ENCODE peak calls at places on chromosomes 13 and 19, in nine cellular contexts. N is endodermal cell; Y is CD4-positive, alpha-beta T cell; Z is Calu3; M is stimulated activated CD4-positive, alpha-beta T cell treated with anti-CD3 and anti-CD28 coated beads, Interleukin-1b, Interleukin-23, amount 100 ng/mL, for 1 hour; P is heart right ventricle; G is HuH-7; L is AG20443; J is NCI-H774. A is an unnamed sample.

GRCh38 chr13:97768134-97768533 is 185.3 kb upstream of the IPO5 start:
- DNase-seq in N (no peak), J (no peak), M (no peak), Z (no peak), L (no peak), G (no peak), Y (no peak), P (no peak), A (no peak)

GRCh38 chr13:105611424-105611823 is 924.0 kb downstream of the EFNB2 start:
- DNase-seq in L (peak), G (no peak), Y (no peak), N (no peak), Z (no peak), P (no peak), M (no peak), J (no peak), A (no peak)

GRCh38 chr13:77509221-77509620 is 26.3 kb upstream of the SCEL start:
- DNase-seq in Y (no peak), J (no peak), M (no peak), G (no peak), L (no peak), Z (no peak), P (no peak), N (no peak), A (no peak)

GRCh38 chr13:89740994-89741678 is 1606.4 kb upstream of the MIR17HG start:
- DNase-seq in P (peak), J (no peak), M (no peak), Y (no peak), L (no peak), G (no peak), Z (no peak), N (no peak), A (no peak)

GRCh38 chr19:41420101-41420880 is 6.9 kb downstream of the B3GNT8 start:
- DNase-seq in Z (no peak), J (no peak), L (no peak), P (no peak), Y (no peak), M (no peak), N (no peak), G (no peak), A (no peak)

GRCh38 chr19:48608798-48609263 is 2.3 kb downstream of the SPACA4 start:
- DNase-seq in M (no peak), Z (peak), N (peak), G (peak), P (no peak), Y (peak), L (peak), J (peak), A (peak)

GRCh38 chr19:33449799-33450198 is 71.8 kb downstream of the PEPD start:
- DNase-seq in Y (no peak), G (no peak), M (no peak), J (no peak), L (no peak), N (no peak), Z (no peak), P (no peak), A (no peak)

GRCh38 chr13:57138988-57139387 is 1.7 kb upstream of the PRR20A start:
- DNase-seq in Y (no peak), L (no peak), N (no peak), M (no peak), Z (no peak), P (no peak), J (no peak), G (no peak), A (no peak)

GRCh38 chr19:37079238-37079637 is 1.0 kb downstream of the ZNF420 start:
- DNase-seq in J (no peak), P (no peak), G (no peak), N (no peak), L (no peak), M (no peak), Z (no peak), Y (no peak), A (no peak)

GRCh38 chr13:114019367-114019766 is 45.5 kb upstream of the C13orf46 start:
- DNase-seq in Y (peak), J (no peak), L (peak), G (no peak), P (no peak), M (peak), Z (no peak), N (peak), A (no peak)

GRCh38 chr19:33300016-33300981 is 2.0 kb downstream of the CEBPA start:
- DNase-seq in Y (no peak), N (no peak), G (no peak), M (no peak), L (no peak), Z (no peak), P (no peak), J (no peak), A (no peak)

GRCh38 chr19:55641376-55642152 is 762 bp downstream of the ZNF580 start:
- DNase-seq in P (no peak), G (no peak), Y (no peak), L (no peak), Z (no peak), J (peak), M (no peak), N (no peak), A (peak)

GRCh38 chr13:83634601-83635000 is 247.7 kb downstream of the SLITRK1 start:
- DNase-seq in M (no peak), N (no peak), Y (no peak), G (no peak), L (no peak), Z (no peak), P (no peak), J (no peak), A (no peak)

GRCh38 chr19:51751655-51752054 is at the start of gene FPR1:
- DNase-seq in M (no peak), Z (peak), L (no peak), P (no peak), J (no peak), N (no peak), G (no peak), Y (no peak), A (no peak)

GRCh38 chr13:86986448-86986847 is 684.7 kb upstream of the SLITRK5 start:
- DNase-seq in P (no peak), J (peak), Y (no peak), M (no peak), G (no peak), N (no peak), L (no peak), Z (no peak), A (no peak)

GRCh38 chr13:52371736-52372247 is 34.2 kb downstream of the THSD1 start:
- DNase-seq in Z (peak), L (peak), J (no peak), M (no peak), G (peak), Y (no peak), N (peak), P (no peak), A (peak)

GRCh38 chr19:17944301-17944700 is 11.5 kb downstream of the CCDC124 start:
- DNase-seq in Z (no peak), G (no peak), M (no peak), P (no peak), N (no peak), Y (no peak), L (peak), J (no peak), A (no peak)

GRCh38 chr19:58274771-58275199 is 4.0 kb upstream of the ZNF8 start:
- DNase-seq in M (no peak), N (no peak), G (no peak), Z (no peak), P (no peak), Y (no peak), J (no peak), L (no peak), A (no peak)

GRCh38 chr19:44777715-44778347 is at the start of gene CBLC:
- DNase-seq in G (no peak), N (peak), P (no peak), L (no peak), Y (no peak), M (no peak), Z (peak), J (peak), A (peak)

GRCh38 chr13:27920677-27921420 is 1.0 kb downstream of the PDX1 start:
- DNase-seq in G (peak), P (no peak), Y (no peak), N (peak), Z (peak), M (no peak), L (peak), J (no peak), A (peak)

GRCh38 chr19:10474962-10475451 is 28.1 kb downstream of the KEAP1 start:
- DNase-seq in Y (no peak), P (no peak), Z (no peak), L (no peak), M (no peak), G (no peak), N (no peak), J (no peak), A (no peak)

GRCh38 chr19:4678881-4679379 is 8.8 kb upstream of the MYDGF start:
- DNase-seq in J (no peak), Y (peak), G (no peak), M (no peak), L (peak), P (no peak), N (peak), Z (no peak), A (peak)